ENCODE peak calls at places on chromosomes 4 and X, in four cellular contexts. B is colonic mucosa, S is kidney, L is hepatocyte. R is an unnamed sample.

GRCh38 chr4:16259531-16260246 is 33.4 kb upstream of the TAPT1 start:
- DNase-seq in B (no peak), S (no peak), L (no peak), R (no peak)

GRCh38 chrX:24229400-24229879 is 79.9 kb downstream of the ZFX start:
- DNase-seq in B (no peak), S (no peak), L (no peak), R (no peak)

GRCh38 chrX:133053854-133054565 is 42.9 kb downstream of the USP26 start:
- DNase-seq in B (no peak), S (no peak), L (no peak), R (no peak)

GRCh38 chrX:111411591-111412371 is at the start of gene DCX:
- DNase-seq in B (no peak), S (no peak), L (no peak), R (no peak)

GRCh38 chrX:123217077-123217476 is 33.0 kb downstream of the GRIA3 start:
- DNase-seq in B (no peak), S (no peak), L (peak; percentile 9), R (no peak)

GRCh38 chr4:147303506-147303905 is 177.4 kb upstream of the EDNRA start:
- DNase-seq in B (no peak), S (no peak), L (no peak), R (no peak)

GRCh38 chr4:53717064-53717549 is 125.8 kb upstream of the LNX1 start:
- DNase-seq in B (no peak), S (no peak), L (no peak), R (no peak)

GRCh38 chrX:130171446-130172126 is at the start of gene RAB33A:
- DNase-seq in B (no peak), S (peak; percentile 78), L (peak; percentile 21), R (peak; percentile 16)

GRCh38 chr4:161555689-161556660 is 607.8 kb downstream of the FSTL5 start:
- DNase-seq in B (no peak), S (no peak), L (no peak), R (no peak)

GRCh38 chr4:187826725-187827124 is 168.8 kb upstream of the ZFP42 start:
- DNase-seq in B (no peak), S (no peak), L (no peak), R (no peak)

GRCh38 chr4:45985038-45985437 is 138.8 kb downstream of the GABRG1 start:
- DNase-seq in B (no peak), S (no peak), L (no peak), R (no peak)

GRCh38 chrX:34528081-34528480 is 129.0 kb downstream of the TMEM47 start:
- DNase-seq in B (no peak), S (no peak), L (no peak), R (no peak)

GRCh38 chrX:46553935-46554334 is 8.7 kb upstream of the ZNF674 start:
- DNase-seq in B (no peak), S (no peak), L (no peak), R (no peak)

GRCh38 chr4:147195386-147195785 is 249.7 kb upstream of the TTC29 start:
- DNase-seq in B (no peak), S (no peak), L (no peak), R (no peak)

GRCh38 chrX:149472620-149473019 is 32.5 kb downstream of the IDS start:
- DNase-seq in B (no peak), S (no peak), L (no peak), R (no peak)

GRCh38 chrX:18893536-18893935 is 90.4 kb downstream of the PHKA2 start:
- DNase-seq in B (no peak), S (no peak), L (no peak), R (no peak)

GRCh38 chr4:98516042-98516440 is 142.4 kb downstream of the TSPAN5 start:
- DNase-seq in B (no peak), S (no peak), L (peak; percentile 44), R (no peak)

GRCh38 chr4:108114503-108114902 is 54.2 kb downstream of the LEF1 start:
- DNase-seq in B (no peak), S (no peak), L (peak; percentile 24), R (no peak)

GRCh38 chr4:26076000-26076587 is 162.1 kb downstream of the SMIM20 start:
- DNase-seq in B (no peak), S (no peak), L (no peak), R (no peak)

DNA sequence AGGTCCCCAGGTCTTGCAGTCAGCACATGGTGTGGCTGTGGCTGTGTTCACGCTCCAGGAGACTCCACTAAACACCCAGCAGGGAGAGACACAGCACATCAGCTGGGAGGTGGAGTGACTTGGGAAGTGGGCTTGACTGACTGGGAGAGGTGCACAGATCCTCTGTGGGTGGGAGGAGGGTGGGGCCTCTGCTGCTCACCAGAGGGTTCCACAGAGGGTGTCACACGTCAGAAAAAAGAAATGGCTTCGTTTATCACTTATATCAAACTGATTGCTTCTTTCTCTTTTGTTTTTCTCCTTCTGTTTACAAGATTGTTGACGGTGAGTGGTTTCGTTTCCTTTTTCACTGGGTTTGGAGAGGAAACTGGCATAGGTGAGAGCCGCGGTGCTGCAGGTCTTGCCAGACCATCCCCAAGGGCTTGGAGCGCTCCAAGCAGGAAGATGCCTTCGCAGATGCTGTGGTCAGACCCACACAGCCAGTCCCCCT is 24.8 kb upstream of the FAM193A start:
- DNase-seq in B (no peak), S (no peak), L (no peak), R (no peak)
- H3K36me3 ChIP-seq in B (peaks cover 23% of the 10 kb centered on the region), S (peaks cover 29% of the 10 kb centered on the region), L (no peaks in the 10 kb centered on the region), R (no peaks in the 10 kb centered on the region)

GRCh38 chr4:152524429-152524828 is 11.5 kb downstream of the FBXW7 start:
- DNase-seq in B (no peak), S (no peak), L (no peak), R (no peak)

GRCh38 chr4:152525878-152526277 is 10.0 kb downstream of the FBXW7 start:
- DNase-seq in B (no peak), S (no peak), L (no peak), R (no peak)

GRCh38 chr4:152523731-152524130 is 12.2 kb downstream of the FBXW7 start:
- DNase-seq in B (no peak), S (no peak), L (no peak), R (no peak)

GRCh38 chr4:152522754-152523153 is 13.1 kb downstream of the FBXW7 start:
- DNase-seq in B (no peak), S (no peak), L (no peak), R (no peak)

DNA sequence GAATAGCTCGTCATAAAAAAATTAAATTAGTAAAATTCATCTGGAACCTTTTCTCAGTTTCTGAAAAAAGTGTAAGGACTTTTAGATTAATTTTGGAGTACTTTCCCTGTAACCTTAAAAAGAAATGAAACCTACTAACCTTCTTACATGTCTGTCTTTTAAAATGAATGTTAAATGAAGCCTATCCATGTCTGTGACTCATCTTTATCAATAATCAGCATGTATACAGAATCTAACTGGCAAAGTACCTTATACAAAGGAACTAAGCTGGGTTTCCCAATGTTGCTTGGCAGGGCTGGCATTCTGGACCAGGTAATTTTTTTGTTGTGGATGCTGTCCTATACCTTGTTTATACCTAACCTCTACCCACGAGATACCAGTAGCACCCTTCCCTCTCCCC is 13.6 kb downstream of the FBXW7 start:
- DNase-seq in B (no peak), S (no peak), L (no peak), R (no peak)
- H3K36me3 ChIP-seq in B (no peaks in the 10 kb centered on the region), S (no peaks in the 10 kb centered on the region), L (no peaks in the 10 kb centered on the region), R (no peaks in the 10 kb centered on the region)

GRCh38 chrX:41198410-41198809 is 113.2 kb downstream of the USP9X start:
- DNase-seq in B (no peak), S (no peak), L (no peak), R (no peak)
- H3K36me3 ChIP-seq in B (no peaks in the 10 kb centered on the region), S (peaks cover 2% of the 10 kb centered on the region), L (no peaks in the 10 kb centered on the region), R (no peaks in the 10 kb centered on the region)

GRCh38 chrX:336227-336626 is 17.6 kb upstream of the GTPBP6 start:
- DNase-seq in B (no peak), S (peak; percentile 58), L (no peak), R (no peak)
- H3K36me3 ChIP-seq in B (no peaks in the 10 kb centered on the region), S (no peaks in the 10 kb centered on the region), L (no peaks in the 10 kb centered on the region), R (no peaks in the 10 kb centered on the region)

DNA sequence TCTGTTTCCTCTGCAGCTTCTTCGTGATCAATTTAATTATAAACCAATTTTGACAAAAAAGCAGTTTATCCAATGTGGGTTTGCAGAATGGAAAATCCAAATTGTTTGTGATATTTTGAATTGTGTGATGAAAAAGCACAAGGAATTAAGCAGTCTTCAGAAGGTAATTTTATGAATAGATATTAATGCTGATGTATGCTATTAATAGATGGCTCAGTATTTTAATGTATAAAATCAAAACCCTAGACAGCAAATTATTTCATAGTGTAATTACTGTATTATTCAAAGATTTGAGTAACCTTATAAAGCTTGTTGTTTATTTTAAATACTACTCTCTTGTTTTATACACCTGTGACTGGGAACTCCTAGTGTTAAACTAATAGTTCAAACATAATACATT is 20.0 kb downstream of the CEP44 start:
- DNase-seq in B (no peak), S (no peak), L (no peak), R (no peak)
- H3K36me3 ChIP-seq in B (no peaks in the 10 kb centered on the region), S (peaks cover 3% of the 10 kb centered on the region), L (no peaks in the 10 kb centered on the region), R (no peaks in the 10 kb centered on the region)

R was measured in Caco-2.